ENCODE peak calls at places on chromosome 7, in ten cellular contexts. X is HFFc6, S is GF-D8, U is body of pancreas, D is DMS153, M is NCI-H446, W is GM23338, I is activated gamma-delta T cell treated with Interleukin-2 at 50 U/mL for 16 hours, Z is AG04450, V is cardiac muscle cell. P is an unnamed sample.

GRCh38 chr7:122183106-122183505 is 39.1 kb upstream of the AASS start:
- DNase-seq in X (no peak), S (no peak), U (no peak), D (no peak), M (no peak), W (no peak), I (no peak), Z (no peak), V (no peak), P (no peak)

GRCh38 chr7:55261386-55261770 is 103.8 kb upstream of the LANCL2 start:
- DNase-seq in X (no peak), S (no peak), U (no peak), D (no peak), M (no peak), W (no peak), I (no peak), Z (no peak), V (no peak), P (no peak)

GRCh38 chr7:17099083-17099973 is 199.1 kb upstream of the AHR start:
- DNase-seq in X (no peak), S (no peak), U (peak), D (no peak), M (no peak), W (no peak), I (no peak), Z (no peak), V (no peak), P (no peak)

GRCh38 chr7:35537067-35538023 is 157.6 kb downstream of the HERPUD2 start:
- DNase-seq in X (peak), S (no peak), U (peak), D (peak), M (peak), W (peak), I (peak), Z (peak), V (peak), P (peak)

GRCh38 chr7:42057331-42057730 is 179.7 kb downstream of the GLI3 start:
- DNase-seq in X (no peak), S (no peak), U (no peak), D (no peak), M (no peak), W (no peak), I (no peak), Z (no peak), V (no peak), P (no peak)

GRCh38 chr7:128427289-128427891 is 17.6 kb upstream of the IMPDH1 start:
- DNase-seq in X (peak), S (peak), U (peak), D (peak), M (peak), W (peak), I (peak), Z (no peak), V (peak), P (no peak)

GRCh38 chr7:139127648-139128047 is 18.1 kb upstream of the ZC3HAV1 start:
- DNase-seq in X (no peak), S (no peak), U (no peak), D (no peak), M (no peak), W (no peak), I (no peak), Z (no peak), V (no peak), P (no peak)

GRCh38 chr7:107833619-107834230 is 30.7 kb upstream of the SLC26A3 start:
- DNase-seq in X (no peak), S (no peak), U (no peak), D (no peak), M (no peak), W (no peak), I (no peak), Z (no peak), V (no peak), P (no peak)